ENCODE peak calls at places on chromosomes 3 and 15, in ten cellular contexts. H is COR-L47; E is iris pigment epithelial cell; T is choroid plexus epithelial cell; N is stimulated activated CD4-positive, alpha-beta T cell treated with anti-CD3 and anti-CD28 coated beads, Interleukin-15, amount 100 ng/mL, for 1 hour; U is activated CD8-positive, alpha-beta memory T cell treated with anti-CD3 and anti-CD28 coated beads for 24 hours; A is central memory CD4-positive, alpha-beta T cell; K is activated naive CD8-positive, alpha-beta T cell treated with anti-CD3 and anti-CD28 coated beads, Interleukin-2, amount 50 U/mL, for 24 hours; V is MV-4-11; S is body of pancreas. P is an unnamed sample.

GRCh38 chr3:109851854-109852253 is 514.5 kb upstream of the DPPA4 start:
- DNase-seq in N (no peak), T (no peak), U (no peak), A (no peak), E (no peak), S (no peak), K (no peak), V (no peak), H (no peak), P (no peak)

GRCh38 chr3:18344306-18345014 is 80.7 kb downstream of the SATB1 start:
- DNase-seq in K (no peak), S (no peak), T (no peak), A (no peak), E (no peak), V (no peak), N (no peak), U (no peak), H (no peak), P (no peak)

GRCh38 chr15:71572452-71573053 is 237.8 kb upstream of the NR2E3 start:
- DNase-seq in A (no peak), E (peak), H (no peak), V (no peak), U (no peak), S (no peak), N (no peak), K (no peak), T (peak), P (no peak)

GRCh38 chr3:24829632-24830229 is 335.1 kb upstream of the THRB start:
- DNase-seq in S (peak), K (no peak), V (no peak), A (no peak), N (no peak), H (peak), E (peak), U (no peak), T (peak), P (peak)

GRCh38 chr15:65192016-65192415 is 6.9 kb upstream of the CLPX start:
- DNase-seq in S (no peak), A (no peak), V (peak), K (no peak), T (peak), E (peak), H (no peak), N (no peak), U (no peak), P (no peak)

GRCh38 chr3:17949116-17949515 is 206.7 kb upstream of the TBC1D5 start:
- DNase-seq in K (no peak), V (peak), H (no peak), N (no peak), S (no peak), T (no peak), A (no peak), U (no peak), E (no peak), P (no peak)

GRCh38 chr3:143465638-143466037 is 346.1 kb downstream of the CHST2 start:
- DNase-seq in N (no peak), H (no peak), T (no peak), K (no peak), S (no peak), U (no peak), E (no peak), V (no peak), A (no peak), P (no peak)

GRCh38 chr3:54433846-54434245 is 311.5 kb downstream of the CACNA2D3 start:
- DNase-seq in N (no peak), K (no peak), H (peak), S (no peak), T (no peak), U (no peak), E (no peak), V (no peak), A (no peak), P (no peak)

GRCh38 chr3:57983734-57984518 is 24.3 kb upstream of the FLNB start:
- DNase-seq in K (peak), A (peak), V (peak), E (peak), S (peak), H (no peak), U (peak), N (no peak), T (peak), P (no peak)

GRCh38 chr3:71361346-71361745 is 222.2 kb downstream of the FOXP1 start:
- DNase-seq in T (no peak), E (no peak), K (no peak), V (no peak), H (no peak), A (no peak), N (no peak), S (no peak), U (no peak), P (no peak)

GRCh38 chr3:43400162-43400561 is 113.8 kb downstream of the SNRK start:
- DNase-seq in N (no peak), K (no peak), H (no peak), A (no peak), V (no peak), E (no peak), S (no peak), T (peak), U (no peak), P (no peak)

P was measured in mesothelial cell of epicardium.